ENCODE peak calls at places on chromosomes 4 and X, in six cellular contexts. R is WTC11, F is HepG2, S is H1, U is GM12878, Y is K562. O is an unnamed sample.

GRCh38 chr4:52288212-52288611 is 237.1 kb downstream of the SPATA18 start:
- DNase-seq in R (no peak), F (no peak), S (no peak), U (no peak), Y (no peak), O (no peak)

GRCh38 chr4:133149932-133150642 is 993 bp downstream of the PCDH10 start:
- DNase-seq in R (no peak), F (no peak), S (no peak), U (no peak), Y (no peak), O (no peak)

GRCh38 chr4:148006025-148006424 is 274.1 kb downstream of the ARHGAP10 start:
- DNase-seq in R (no peak), F (no peak), S (no peak), U (no peak), Y (no peak), O (no peak)

GRCh38 chrX:30893206-30893605 is 4.2 kb upstream of the TAB3 start:
- DNase-seq in R (no peak), F (no peak), S (no peak), U (no peak), Y (no peak), O (no peak)

GRCh38 chr4:163263601-163264000 is 68.8 kb downstream of the NPY1R start:
- DNase-seq in R (peak; percentile 19), F (no peak), S (no peak), U (no peak), Y (no peak), O (no peak)

GRCh38 chr4:180225977-180226376 is 2017.2 kb upstream of the TENM3 start:
- DNase-seq in R (no peak), F (no peak), S (no peak), U (no peak), Y (no peak), O (no peak)

GRCh38 chr4:78417603-78418002 is 134.0 kb upstream of the ANXA3 start:
- DNase-seq in R (no peak), F (no peak), S (no peak), U (no peak), Y (no peak), O (no peak)

GRCh38 chrX:13473666-13474516 is 95.5 kb upstream of the EGFL6 start:
- DNase-seq in R (no peak), F (no peak), S (no peak), U (peak; percentile 52), Y (no peak), O (no peak)

GRCh38 chr4:169174247-169174646 is 96.5 kb downstream of the SH3RF1 start:
- DNase-seq in R (no peak), F (no peak), S (no peak), U (no peak), Y (no peak), O (peak; percentile 15)

GRCh38 chr4:6180841-6181631 is 19.3 kb downstream of the JAKMIP1 start:
- DNase-seq in R (no peak), F (no peak), S (no peak), U (peak; percentile 98), Y (no peak), O (no peak)

GRCh38 chr4:87540176-87541058 is 11.2 kb upstream of the SPARCL1 start:
- DNase-seq in R (no peak), F (no peak), S (no peak), U (no peak), Y (no peak), O (no peak)

GRCh38 chrX:123081766-123082165 is 102.3 kb upstream of the GRIA3 start:
- DNase-seq in R (no peak), F (no peak), S (no peak), U (no peak), Y (no peak), O (no peak)

GRCh38 chr4:40990899-40991265 is 223.5 kb downstream of the APBB2 start:
- DNase-seq in R (no peak), F (no peak), S (no peak), U (peak; percentile 58), Y (no peak), O (no peak)
- TF ChIP-seq ATF3 in R (no peak), F (no peak), S (no peak), U (no peak), Y (no peak), O (no peak)

GRCh38 chrX:2652106-2652505 is 39.0 kb upstream of the CD99 start:
- DNase-seq in R (peak; percentile 34), F (no peak), S (peak; percentile 63), U (no peak), Y (no peak), O (no peak)

GRCh38 chrX:2650865-2651264 is 40.2 kb upstream of the CD99 start:
- DNase-seq in R (no peak), F (no peak), S (no peak), U (no peak), Y (no peak), O (no peak)

GRCh38 chrX:2645563-2645962 is 45.5 kb upstream of the CD99 start:
- DNase-seq in R (no peak), F (no peak), S (no peak), U (no peak), Y (no peak), O (no peak)

GRCh38 chrX:2647627-2648026 is 43.5 kb upstream of the CD99 start:
- DNase-seq in R (no peak), F (no peak), S (no peak), U (no peak), Y (no peak), O (no peak)

GRCh38 chrX:2650037-2650436 is 41.1 kb upstream of the CD99 start:
- DNase-seq in R (no peak), F (no peak), S (no peak), U (no peak), Y (no peak), O (no peak)
- TF ChIP-seq ATF3 in R (no peak), F (no peak), S (no peak), U (no peak), Y (no peak), O (no peak)

GRCh38 chrX:147811803-147812202 is 99.9 kb upstream of the FMR1 start:
- DNase-seq in R (no peak), F (no peak), S (no peak), U (no peak), Y (no peak), O (no peak)
- TF ChIP-seq ATF3 in R (no peak), F (no peak), S (no peak), U (no peak), Y (no peak), O (no peak)

GRCh38 chr4:107577743-107578142 is 142.3 kb downstream of the PAPSS1 start:
- DNase-seq in R (no peak), F (no peak), S (no peak), U (no peak), Y (no peak), O (no peak)
- TF ChIP-seq ATF3 in R (no peak), F (no peak), S (no peak), U (no peak), Y (no peak), O (no peak)

GRCh38 chrX:11064851-11065600 is 46.1 kb upstream of the HCCS start:
- DNase-seq in R (no peak), F (no peak), S (no peak), U (no peak), Y (no peak), O (no peak)
- TF ChIP-seq ATF3 in R (no peak), F (no peak), S (no peak), U (no peak), Y (no peak), O (no peak)

GRCh38 chrX:57678686-57679428 is 1.2 kb downstream of the NLRP2B start:
- DNase-seq in R (no peak), F (no peak), S (no peak), U (no peak), Y (no peak), O (no peak)
- TF ChIP-seq ATF3 in R (no peak), F (no peak), S (no peak), U (no peak), Y (no peak), O (no peak)

DNA sequence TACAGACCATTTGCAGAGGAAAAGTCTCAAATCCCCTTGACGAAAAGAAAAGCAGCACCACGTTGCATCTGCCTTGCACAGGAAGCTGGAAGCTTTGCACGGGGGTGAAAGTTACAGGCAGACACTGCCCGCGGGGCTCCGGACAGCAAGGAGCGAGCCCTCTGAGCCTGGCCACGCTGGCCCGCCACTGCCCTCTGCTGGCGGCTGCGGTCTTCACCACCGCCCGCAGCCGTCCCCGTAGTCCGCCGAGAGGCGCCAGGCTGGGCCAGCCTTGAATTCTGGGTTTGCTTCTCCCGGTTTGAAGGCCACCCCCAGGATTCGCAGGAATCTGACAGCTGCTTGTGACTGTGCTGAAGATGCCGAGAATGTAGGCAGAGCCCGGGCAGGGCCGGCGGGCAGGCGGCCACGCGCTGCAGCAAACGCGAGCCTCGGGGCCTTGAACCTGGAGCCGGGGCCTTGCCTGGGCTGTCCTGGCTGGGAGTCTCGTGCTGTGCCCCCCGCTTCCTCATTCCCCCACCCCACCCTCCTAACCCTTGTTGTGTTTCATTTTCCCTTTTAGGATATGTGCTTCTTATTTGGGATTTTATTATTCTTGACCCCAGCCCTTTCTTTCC is 49.2 kb downstream of the ENPP6 start:
- DNase-seq in R (peak; percentile 88), F (peak; percentile 26), S (peak; percentile 92), U (no peak), Y (peak; percentile 80), O (peak; percentile 22)
- TF ChIP-seq ATF3 in R (no peak), F (no peak), S (no peak), U (no peak), Y (no peak), O (no peak)

GRCh38 chr4:168129046-168129772 is 36.9 kb downstream of the ANXA10 start:
- DNase-seq in R (no peak), F (no peak), S (no peak), U (no peak), Y (no peak), O (no peak)
- TF ChIP-seq ATF3 in R (no peak), F (no peak), S (no peak), U (no peak), Y (no peak), O (no peak)

GRCh38 chrX:39948564-39948963 is 149.2 kb downstream of the BCOR start:
- DNase-seq in R (no peak), F (no peak), S (no peak), U (no peak), Y (no peak), O (no peak)
- TF ChIP-seq ATF3 in R (no peak), F (no peak), S (no peak), U (no peak), Y (no peak), O (no peak)